ENCODE peak calls at places on chromosomes 13 and 19, in four cellular contexts. One of them, this sample, is unnamed.

GRCh38 chr13:111359237-111359915 is 38.9 kb downstream of the TEX29 start:
- DNase-seq in HFF-Myc: no peak
- DNase-seq in aorta: no peak
- DNase-seq in BJ: no peak
- DNase-seq in this sample: no peak

GRCh38 chr13:43305416-43305815 is 282.0 kb downstream of the DNAJC15 start:
- DNase-seq in aorta: no peak
- DNase-seq in BJ: no peak
- DNase-seq in HFF-Myc: no peak
- DNase-seq in this sample: no peak

GRCh38 chr19:53945441-53945840 is 17.3 kb upstream of the CACNG8 start:
- DNase-seq in BJ: no peak
- DNase-seq in aorta: no peak
- DNase-seq in HFF-Myc: no peak
- DNase-seq in this sample: no peak

GRCh38 chr19:4524808-4525562 is 6.7 kb upstream of the PLIN4 start:
- DNase-seq in HFF-Myc: no peak
- DNase-seq in aorta: no peak
- DNase-seq in BJ: no peak
- DNase-seq in this sample: no peak

GRCh38 chr19:18408053-18408476 is 10.6 kb upstream of the LRRC25 start:
- DNase-seq in BJ: no peak
- DNase-seq in HFF-Myc: no peak
- DNase-seq in aorta: no peak
- DNase-seq in this sample: no peak

GRCh38 chr19:40461669-40462221 is 3.8 kb downstream of the BLVRB start:
- DNase-seq in BJ: no peak
- DNase-seq in HFF-Myc: no peak
- DNase-seq in aorta: peak; percentile 85
- DNase-seq in this sample: no peak

GRCh38 chr19:18097217-18097992 is at the start of gene MAST3:
- DNase-seq in aorta: peak; percentile 93
- DNase-seq in BJ: peak; percentile 22
- DNase-seq in HFF-Myc: no peak
- DNase-seq in this sample: no peak

GRCh38 chr19:47509973-47510372 is 4.9 kb downstream of the NAPA start:
- DNase-seq in BJ: no peak
- DNase-seq in HFF-Myc: no peak
- DNase-seq in aorta: peak; percentile 81
- DNase-seq in this sample: no peak

GRCh38 chr13:107956889-107957288 is 258.4 kb downstream of the LIG4 start:
- DNase-seq in HFF-Myc: no peak
- DNase-seq in BJ: no peak
- DNase-seq in aorta: no peak
- DNase-seq in this sample: no peak

GRCh38 chr13:93625536-93625935 is 398.9 kb downstream of the GPC6 start:
- DNase-seq in aorta: no peak
- DNase-seq in HFF-Myc: no peak
- DNase-seq in BJ: no peak
- DNase-seq in this sample: no peak

GRCh38 chr13:79267560-79267959 is 138.5 kb downstream of the RBM26 start:
- DNase-seq in HFF-Myc: no peak
- DNase-seq in aorta: no peak
- DNase-seq in BJ: no peak
- DNase-seq in this sample: no peak

GRCh38 chr13:26596458-26596857 is 39.0 kb downstream of the WASF3 start:
- DNase-seq in aorta: no peak
- DNase-seq in HFF-Myc: no peak
- DNase-seq in BJ: no peak
- DNase-seq in this sample: no peak

GRCh38 chr19:53849237-53849676 is 18.4 kb upstream of the MYADM start:
- DNase-seq in HFF-Myc: peak; percentile 93
- DNase-seq in aorta: no peak
- DNase-seq in BJ: peak; percentile 74
- DNase-seq in this sample: peak; percentile 49

GRCh38 chr19:1001538-1002166 is 1.4 kb downstream of the GRIN3B start:
- DNase-seq in aorta: no peak
- DNase-seq in HFF-Myc: no peak
- DNase-seq in BJ: no peak
- DNase-seq in this sample: no peak

GRCh38 chr13:100515410-100515800 is 73.2 kb downstream of the GGACT start:
- DNase-seq in BJ: no peak
- DNase-seq in aorta: no peak
- DNase-seq in HFF-Myc: no peak
- DNase-seq in this sample: no peak

GRCh38 chr19:5281588-5281987 is 59.0 kb downstream of the PTPRS start:
- DNase-seq in HFF-Myc: no peak
- DNase-seq in aorta: peak; percentile 79
- DNase-seq in BJ: no peak
- DNase-seq in this sample: no peak

GRCh38 chr19:5627395-5627904 is 4.6 kb downstream of the SAFB start:
- DNase-seq in HFF-Myc: peak; percentile 40
- DNase-seq in aorta: peak; percentile 90
- DNase-seq in BJ: no peak
- DNase-seq in this sample: no peak

GRCh38 chr19:30784850-30785459 is 412.8 kb downstream of the ZNF536 start:
- DNase-seq in aorta: peak; percentile 60
- DNase-seq in HFF-Myc: no peak
- DNase-seq in BJ: no peak
- DNase-seq in this sample: no peak

GRCh38 chr13:75618308-75618707 is 17.8 kb upstream of the LMO7 start:
- DNase-seq in HFF-Myc: no peak
- DNase-seq in BJ: no peak
- DNase-seq in aorta: no peak
- DNase-seq in this sample: no peak

GRCh38 chr13:48602296-48603040 is 51.3 kb upstream of the CYSLTR2 start:
- DNase-seq in aorta: no peak
- DNase-seq in HFF-Myc: no peak
- DNase-seq in BJ: no peak
- DNase-seq in this sample: no peak

GRCh38 chr13:103525530-103525929 is 459.3 kb upstream of the SLC10A2 start:
- DNase-seq in HFF-Myc: no peak
- DNase-seq in aorta: no peak
- DNase-seq in BJ: no peak
- DNase-seq in this sample: no peak

GRCh38 chr13:68988176-68988575 is 1119.5 kb upstream of the ATXN8OS start:
- DNase-seq in HFF-Myc: no peak
- DNase-seq in aorta: no peak
- DNase-seq in BJ: no peak
- DNase-seq in this sample: no peak

GRCh38 chr19:41862445-41862986 is 2.5 kb downstream of the RPS19 start:
- DNase-seq in BJ: no peak
- DNase-seq in aorta: no peak
- DNase-seq in HFF-Myc: no peak
- DNase-seq in this sample: no peak
- H3K4me3 ChIP-seq in BJ: no peak overlapping the region
- H3K4me3 ChIP-seq in aorta: no peak overlapping the region
- H3K4me3 ChIP-seq in HFF-Myc: peak overlapping the region; percentile 100
- H3K4me3 ChIP-seq in this sample: peak overlapping the region; percentile 99

GRCh38 chr13:66661336-66661735 is 568.8 kb downstream of the PCDH9 start:
- DNase-seq in HFF-Myc: no peak
- DNase-seq in aorta: no peak
- DNase-seq in BJ: no peak
- DNase-seq in this sample: no peak

GRCh38 chr13:66663206-66663605 is 566.9 kb downstream of the PCDH9 start:
- DNase-seq in HFF-Myc: no peak
- DNase-seq in aorta: no peak
- DNase-seq in BJ: no peak
- DNase-seq in this sample: no peak

GRCh38 chr13:66660013-66660804 is 569.9 kb downstream of the PCDH9 start:
- DNase-seq in BJ: peak; percentile 15
- DNase-seq in HFF-Myc: no peak
- DNase-seq in aorta: no peak
- DNase-seq in this sample: peak; percentile 68

DNA sequence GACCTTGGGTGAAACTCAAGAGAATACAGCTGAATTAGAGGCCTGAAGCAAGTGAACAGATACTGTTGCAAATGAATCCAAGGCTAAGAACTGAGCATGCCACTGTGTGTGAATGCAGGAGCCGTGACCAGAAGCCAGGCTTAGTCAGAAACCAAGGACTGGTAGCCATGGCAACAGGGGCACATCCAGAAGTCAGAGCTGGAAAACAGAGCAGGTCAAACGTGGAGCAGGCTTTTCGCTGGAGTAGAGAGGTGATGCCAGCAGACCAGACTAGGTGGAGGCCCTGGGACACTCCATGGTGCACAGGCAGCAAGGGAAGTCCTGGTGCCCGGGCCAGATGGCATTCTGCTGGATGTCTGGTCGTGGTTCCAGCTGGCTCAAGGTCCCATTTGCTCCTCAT is 564.1 kb downstream of the PCDH9 start:
- DNase-seq in aorta: peak; percentile 46
- DNase-seq in HFF-Myc: peak; percentile 42
- DNase-seq in BJ: peak; percentile 24
- DNase-seq in this sample: peak; percentile 82
- H3K4me3 ChIP-seq in aorta: no peak overlapping the region
- H3K4me3 ChIP-seq in HFF-Myc: no peak overlapping the region
- H3K4me3 ChIP-seq in BJ: no peak overlapping the region
- H3K4me3 ChIP-seq in this sample: no peak overlapping the region

DNA sequence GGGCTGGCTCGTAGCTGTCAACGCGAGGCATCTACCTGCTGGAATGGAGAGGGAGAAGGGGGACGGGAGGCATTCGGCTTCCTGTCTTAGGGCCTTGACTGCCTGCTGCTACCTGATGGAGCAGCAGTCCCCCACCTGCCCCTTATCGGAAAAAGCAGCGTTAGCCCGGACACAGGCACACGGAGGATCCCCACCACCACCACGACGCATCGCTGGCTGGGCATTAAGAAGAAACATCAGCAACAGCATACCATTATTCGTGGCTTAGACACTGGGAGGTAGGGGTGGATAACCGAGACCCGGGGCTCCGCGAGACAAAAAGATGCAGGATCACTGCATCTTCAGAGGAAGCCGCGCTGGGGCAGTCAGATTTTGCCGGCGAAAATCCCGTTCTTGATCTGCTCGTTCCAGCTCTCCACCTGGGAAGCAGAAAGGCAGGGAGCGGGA is 1.1 kb downstream of the COX6B2 start:
- DNase-seq in HFF-Myc: no peak
- DNase-seq in aorta: no peak
- DNase-seq in BJ: no peak
- DNase-seq in this sample: no peak
- H3K4me3 ChIP-seq in HFF-Myc: peak overlapping the region; percentile 33
- H3K4me3 ChIP-seq in aorta: no peak overlapping the region
- H3K4me3 ChIP-seq in BJ: peak overlapping the region; percentile 54
- H3K4me3 ChIP-seq in this sample: peak overlapping the region; percentile 55

GRCh38 chr13:97975851-97976550 is 22.5 kb downstream of the IPO5 start:
- DNase-seq in aorta: peak; percentile 92
- DNase-seq in HFF-Myc: peak; percentile 33
- DNase-seq in BJ: no peak
- DNase-seq in this sample: peak; percentile 51

GRCh38 chr13:97975280-97975850 is 21.9 kb downstream of the IPO5 start:
- DNase-seq in aorta: no peak
- DNase-seq in HFF-Myc: no peak
- DNase-seq in BJ: no peak
- DNase-seq in this sample: no peak

GRCh38 chr13:97977376-97977705 is 23.9 kb downstream of the IPO5 start:
- DNase-seq in BJ: no peak
- DNase-seq in HFF-Myc: no peak
- DNase-seq in aorta: no peak
- DNase-seq in this sample: no peak

GRCh38 chr13:97976551-97977375 is 23.3 kb downstream of the IPO5 start:
- DNase-seq in aorta: peak; percentile 47
- DNase-seq in BJ: no peak
- DNase-seq in HFF-Myc: peak; percentile 7
- DNase-seq in this sample: no peak

GRCh38 chr13:97974773-97975172 is 21.3 kb downstream of the IPO5 start:
- DNase-seq in BJ: no peak
- DNase-seq in aorta: no peak
- DNase-seq in HFF-Myc: no peak
- DNase-seq in this sample: no peak
- H3K4me3 ChIP-seq in BJ: no peak overlapping the region
- H3K4me3 ChIP-seq in aorta: no peak overlapping the region
- H3K4me3 ChIP-seq in HFF-Myc: no peak overlapping the region
- H3K4me3 ChIP-seq in this sample: no peak overlapping the region

This sample was measured in skeletal muscle cell.